ENCODE peak calls at places on chromosomes 16 and 17, in seven cellular contexts. J, X, L, V, R, S and N are unnamed samples.

GRCh38 chr17:31130286-31131224 is 35.8 kb downstream of the NF1 start:
- DNase-seq in L (no peak), S (no peak), R (no peak), V (no peak), J (no peak), X (no peak), N (peak)

GRCh38 chr17:19747829-19748806 is at the start of gene ALDH3A1:
- DNase-seq in J (no peak), X (no peak), S (no peak), R (no peak), L (peak), V (peak), N (no peak)

GRCh38 chr16:75820672-75821071 is 94.4 kb upstream of the CPHXL start:
- DNase-seq in R (no peak), V (no peak), L (peak), S (no peak), X (no peak), J (no peak), N (no peak)

GRCh38 chr17:76597156-76598003 is 11.7 kb upstream of the ST6GALNAC2 start:
- DNase-seq in V (peak), S (peak), R (no peak), L (no peak), X (no peak), J (no peak), N (no peak)

GRCh38 chr16:83992624-83993023 is 24.6 kb downstream of the NECAB2 start:
- DNase-seq in X (no peak), L (no peak), J (no peak), R (no peak), S (no peak), V (no peak), N (no peak)

GRCh38 chr17:38871247-38871991 is 1.6 kb downstream of the LASP1 start:
- DNase-seq in V (peak), S (peak), J (no peak), L (peak), X (no peak), R (peak), N (no peak)

GRCh38 chr17:72420775-72421127 is 299.9 kb downstream of the SOX9 start:
- DNase-seq in L (no peak), V (no peak), S (no peak), R (no peak), J (no peak), X (no peak), N (no peak)

GRCh38 chr16:79897444-79898146 is 297.1 kb upstream of the MAF start:
- DNase-seq in L (no peak), V (peak), R (no peak), S (no peak), J (no peak), X (no peak), N (no peak)

GRCh38 chr17:49247949-49248348 is 17.4 kb upstream of the PHOSPHO1 start:
- DNase-seq in V (no peak), R (no peak), J (no peak), L (no peak), X (no peak), S (no peak), N (no peak)

GRCh38 chr17:76670708-76671122 is 27.2 kb upstream of the ST6GALNAC1 start:
- DNase-seq in X (no peak), V (no peak), R (no peak), S (no peak), J (no peak), L (no peak), N (no peak)

GRCh38 chr17:46082293-46082692 is 83.2 kb downstream of the STH start:
- DNase-seq in V (no peak), J (no peak), S (no peak), R (no peak), L (no peak), X (no peak), N (no peak)

GRCh38 chr17:81572499-81573030 is 20.4 kb upstream of the FAAP100 start:
- DNase-seq in J (no peak), R (no peak), X (no peak), V (no peak), S (no peak), L (no peak), N (no peak)

GRCh38 chr16:14050297-14051027 is 20.7 kb upstream of the MRTFB start:
- DNase-seq in V (no peak), X (no peak), L (peak), R (peak), S (no peak), J (no peak), N (peak)

GRCh38 chr16:78663690-78664089 is 564.2 kb downstream of the WWOX start:
- DNase-seq in S (no peak), J (no peak), V (no peak), X (no peak), R (no peak), L (no peak), N (no peak)

GRCh38 chr16:81590714-81591537 is 146.3 kb downstream of the CMIP start:
- DNase-seq in S (no peak), X (no peak), R (no peak), J (no peak), L (no peak), V (no peak), N (no peak)

GRCh38 chr16:72847187-72848044 is 200.5 kb downstream of the ZFHX3 start:
- DNase-seq in L (peak), X (peak), V (peak), S (peak), R (peak), J (no peak), N (peak)

GRCh38 chr17:40266882-40267281 is 20.8 kb upstream of the CDC6 start:
- DNase-seq in R (no peak), J (no peak), V (no peak), S (no peak), L (no peak), X (no peak), N (no peak)

GRCh38 chr16:31108035-31108793 is at the start of gene BCKDK:
- DNase-seq in S (peak), J (peak), R (peak), X (peak), V (peak), L (peak), N (peak)

GRCh38 chr16:629289-630023 is 1.3 kb upstream of the WFIKKN1 start:
- DNase-seq in L (no peak), X (peak), R (no peak), S (no peak), V (peak), J (no peak), N (peak)

GRCh38 chr17:27423651-27424050 is 32.6 kb upstream of the KSR1 start:
- DNase-seq in V (no peak), X (no peak), J (no peak), L (no peak), R (no peak), S (no peak), N (no peak)

GRCh38 chr17:67528751-67529436 is 151.8 kb downstream of the PITPNC1 start:
- DNase-seq in X (peak), V (peak), S (no peak), R (peak), J (peak), L (peak), N (peak)

GRCh38 chr17:74919440-74920305 is 3.4 kb downstream of the USH1G start:
- DNase-seq in R (no peak), V (peak), L (peak), X (no peak), S (no peak), J (no peak), N (peak)
- TF ChIP-seq MAX in R (no peak), V (peak), L (peak), X (no peak), S (no peak), J (no peak), N (peak)

DNA sequence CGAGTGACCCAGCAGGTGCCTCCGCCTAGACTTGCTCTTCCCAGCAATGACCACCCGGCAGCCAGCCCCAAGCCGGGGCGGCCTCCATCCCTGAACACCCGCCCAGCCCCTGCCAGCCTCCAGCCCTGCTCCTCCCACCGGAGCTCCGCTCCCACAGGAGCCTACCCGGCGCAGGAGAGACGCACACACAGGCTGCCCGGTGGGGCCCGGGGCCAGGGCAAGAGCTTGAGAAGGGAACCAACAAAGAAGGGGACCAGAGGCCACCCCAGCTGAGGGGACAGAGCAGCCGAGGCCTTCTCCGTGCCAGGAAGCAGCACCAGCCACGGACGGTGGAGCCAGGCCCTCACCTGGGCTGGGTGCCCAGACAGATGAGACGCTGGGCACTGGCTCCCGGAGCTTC is 13.8 kb downstream of the PKD1 start:
- DNase-seq in L (no peak), R (no peak), X (no peak), J (no peak), S (no peak), V (no peak), N (no peak)
- TF ChIP-seq MAX in L (no peak), R (no peak), X (no peak), J (no peak), S (no peak), V (no peak), N (no peak)

GRCh38 chr17:36529121-36529520 is 5.5 kb downstream of the MYO19 start:
- DNase-seq in V (no peak), J (no peak), R (peak), L (no peak), S (peak), X (no peak), N (no peak)
- TF ChIP-seq MAX in V (no peak), J (no peak), R (no peak), L (no peak), S (no peak), X (peak), N (no peak)

GRCh38 chr16:49014300-49015188 is 267.1 kb downstream of the CBLN1 start:
- DNase-seq in R (no peak), J (no peak), S (no peak), X (no peak), V (no peak), L (no peak), N (no peak)
- TF ChIP-seq MAX in R (no peak), J (no peak), S (no peak), X (no peak), V (no peak), L (no peak), N (no peak)

DNA sequence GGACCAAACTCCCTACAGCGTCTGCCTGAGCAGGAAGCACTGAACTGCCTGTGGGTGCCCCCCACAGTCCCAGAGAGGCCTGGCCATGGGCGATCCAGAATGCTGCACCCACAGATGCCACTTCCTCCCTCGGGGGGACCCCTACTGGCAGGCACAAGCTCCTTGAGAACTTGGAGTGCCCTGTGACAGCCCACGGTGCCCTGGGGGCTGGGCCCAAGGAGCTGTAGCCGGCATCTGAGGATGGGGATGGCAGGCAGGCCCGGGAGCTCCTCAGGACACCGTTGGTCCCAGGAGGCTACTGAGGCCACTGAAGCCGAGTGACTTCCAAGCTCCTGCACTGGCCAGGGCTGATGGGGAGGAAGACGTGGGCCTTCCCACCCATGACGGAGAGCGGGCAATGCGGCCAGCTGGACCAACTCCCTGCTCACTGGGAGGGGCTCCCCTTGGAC is 15.1 kb upstream of the RASD1 start:
- DNase-seq in J (no peak), L (no peak), S (peak), V (no peak), X (no peak), R (no peak), N (no peak)
- TF ChIP-seq MAX in J (no peak), L (no peak), S (no peak), V (no peak), X (no peak), R (no peak), N (no peak)

GRCh38 chr16:57617604-57618111 is 10.8 kb upstream of the ADGRG1 start:
- DNase-seq in R (no peak), L (no peak), V (no peak), X (peak), S (peak), J (no peak), N (peak)

GRCh38 chr16:57619606-57620315 is 8.7 kb upstream of the ADGRG1 start:
- DNase-seq in X (no peak), S (no peak), J (no peak), L (no peak), R (no peak), V (peak), N (peak)

GRCh38 chr16:57616871-57617270 is 11.6 kb upstream of the ADGRG1 start:
- DNase-seq in S (peak), L (no peak), R (no peak), J (no peak), X (peak), V (no peak), N (no peak)

GRCh38 chr16:57619133-57619605 is 9.3 kb upstream of the ADGRG1 start:
- DNase-seq in R (no peak), L (no peak), V (no peak), X (no peak), S (no peak), J (no peak), N (no peak)

GRCh38 chr16:57618306-57619132 is 9.9 kb upstream of the ADGRG1 start:
- DNase-seq in L (no peak), J (no peak), S (no peak), X (no peak), V (no peak), R (no peak), N (peak)
- TF ChIP-seq MAX in L (no peak), J (no peak), S (no peak), X (no peak), V (no peak), R (no peak), N (no peak)